ENCODE peak calls at places on chromosomes 12 and 14, in six cellular contexts. One of them, this sample, is unnamed.

GRCh38 chr12:41008472-41008871 is 179.6 kb upstream of the PDZRN4 start:
- DNase-seq in IMR-90: no peak
- DNase-seq in H1: no peak
- DNase-seq in neuronal stem cell: no peak
- DNase-seq in H9: no peak
- DNase-seq in trophoblast cell: no peak
- DNase-seq in this sample: no peak

GRCh38 chr12:55946553-55946952 is 15.6 kb downstream of the DGKA start:
- DNase-seq in IMR-90: no peak
- DNase-seq in H9: no peak
- DNase-seq in H1: no peak
- DNase-seq in trophoblast cell: no peak
- DNase-seq in neuronal stem cell: no peak
- DNase-seq in this sample: no peak

GRCh38 chr12:108425238-108425795 is 86.2 kb upstream of the CMKLR1 start:
- DNase-seq in H1: no peak
- DNase-seq in IMR-90: no peak
- DNase-seq in neuronal stem cell: no peak
- DNase-seq in trophoblast cell: peak
- DNase-seq in H9: peak
- DNase-seq in this sample: no peak

GRCh38 chr12:76026643-76027063 is 4.9 kb downstream of the PHLDA1 start:
- DNase-seq in trophoblast cell: no peak
- DNase-seq in H9: no peak
- DNase-seq in H1: no peak
- DNase-seq in neuronal stem cell: no peak
- DNase-seq in IMR-90: peak
- DNase-seq in this sample: peak

GRCh38 chr14:23568600-23569310 is 1.2 kb upstream of the AP1G2 start:
- DNase-seq in neuronal stem cell: no peak
- DNase-seq in H9: peak
- DNase-seq in trophoblast cell: no peak
- DNase-seq in H1: no peak
- DNase-seq in IMR-90: no peak
- DNase-seq in this sample: peak

GRCh38 chr14:91929700-91930099 is 17.8 kb downstream of the FBLN5 start:
- DNase-seq in H1: no peak
- DNase-seq in H9: no peak
- DNase-seq in trophoblast cell: no peak
- DNase-seq in IMR-90: peak
- DNase-seq in neuronal stem cell: no peak
- DNase-seq in this sample: no peak

GRCh38 chr14:74945261-74945851 is 10.0 kb downstream of the PGF start:
- DNase-seq in neuronal stem cell: peak
- DNase-seq in H1: peak
- DNase-seq in H9: peak
- DNase-seq in IMR-90: no peak
- DNase-seq in trophoblast cell: no peak
- DNase-seq in this sample: peak

GRCh38 chr12:954736-955135 is 5.2 kb upstream of the RAD52 start:
- DNase-seq in H1: no peak
- DNase-seq in neuronal stem cell: no peak
- DNase-seq in trophoblast cell: no peak
- DNase-seq in H9: no peak
- DNase-seq in IMR-90: no peak
- DNase-seq in this sample: no peak

GRCh38 chr12:78898416-78898815 is 33.8 kb downstream of the SYT1 start:
- DNase-seq in neuronal stem cell: no peak
- DNase-seq in IMR-90: no peak
- DNase-seq in H9: no peak
- DNase-seq in H1: no peak
- DNase-seq in trophoblast cell: peak
- DNase-seq in this sample: no peak

GRCh38 chr12:89448526-89448925 is 76.1 kb downstream of the GALNT4 start:
- DNase-seq in H9: no peak
- DNase-seq in H1: no peak
- DNase-seq in trophoblast cell: no peak
- DNase-seq in IMR-90: no peak
- DNase-seq in neuronal stem cell: no peak
- DNase-seq in this sample: no peak

GRCh38 chr12:64937466-64937865 is 113.0 kb downstream of the TBC1D30 start:
- DNase-seq in IMR-90: no peak
- DNase-seq in H9: no peak
- DNase-seq in trophoblast cell: no peak
- DNase-seq in H1: no peak
- DNase-seq in neuronal stem cell: no peak
- DNase-seq in this sample: peak

GRCh38 chr12:118586433-118586832 is 210.1 kb downstream of the SUDS3 start:
- DNase-seq in H1: no peak
- DNase-seq in trophoblast cell: no peak
- DNase-seq in IMR-90: no peak
- DNase-seq in H9: no peak
- DNase-seq in neuronal stem cell: no peak
- DNase-seq in this sample: no peak

GRCh38 chr12:118589162-118589561 is 212.8 kb downstream of the SUDS3 start:
- DNase-seq in trophoblast cell: no peak
- DNase-seq in IMR-90: no peak
- DNase-seq in neuronal stem cell: no peak
- DNase-seq in H1: no peak
- DNase-seq in H9: no peak
- DNase-seq in this sample: no peak
- H4K91ac ChIP-seq in trophoblast cell: no peak
- H4K91ac ChIP-seq in IMR-90: no peak
- H4K91ac ChIP-seq in neuronal stem cell: no peak
- H4K91ac ChIP-seq in H1: no peak
- H4K91ac ChIP-seq in H9: no peak
- H4K91ac ChIP-seq in this sample: no peak

GRCh38 chr14:63644741-63645140 is 3.1 kb upstream of the WDR89 start:
- DNase-seq in trophoblast cell: peak
- DNase-seq in neuronal stem cell: no peak
- DNase-seq in IMR-90: no peak
- DNase-seq in H1: no peak
- DNase-seq in H9: no peak
- DNase-seq in this sample: no peak
- H4K91ac ChIP-seq in trophoblast cell: peak
- H4K91ac ChIP-seq in neuronal stem cell: no peak
- H4K91ac ChIP-seq in IMR-90: no peak
- H4K91ac ChIP-seq in H1: no peak
- H4K91ac ChIP-seq in H9: no peak
- H4K91ac ChIP-seq in this sample: no peak

DNA sequence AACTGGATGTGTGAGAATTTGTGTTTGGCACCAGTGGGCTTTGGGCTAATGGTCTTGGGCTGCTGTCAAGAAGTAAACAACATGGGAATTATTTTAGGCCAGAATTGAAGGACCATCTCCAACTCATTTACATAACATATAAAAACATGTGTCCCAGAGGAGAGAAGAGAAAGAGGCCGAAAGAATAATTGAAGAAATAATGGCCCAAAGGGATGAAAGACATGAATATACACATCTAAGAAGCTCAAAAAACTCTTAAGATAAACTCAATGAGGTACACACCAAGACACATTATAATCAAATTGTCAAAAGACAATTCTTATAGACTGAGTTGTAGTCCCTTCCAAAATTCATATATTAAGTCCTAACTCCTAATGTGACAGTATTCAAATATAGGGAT is 56.1 kb upstream of the SCAF11 start:
- DNase-seq in IMR-90: no peak
- DNase-seq in H9: no peak
- DNase-seq in H1: no peak
- DNase-seq in trophoblast cell: no peak
- DNase-seq in neuronal stem cell: no peak
- DNase-seq in this sample: no peak
- H4K91ac ChIP-seq in IMR-90: no peak
- H4K91ac ChIP-seq in H9: no peak
- H4K91ac ChIP-seq in H1: no peak
- H4K91ac ChIP-seq in trophoblast cell: no peak
- H4K91ac ChIP-seq in neuronal stem cell: no peak
- H4K91ac ChIP-seq in this sample: no peak

DNA sequence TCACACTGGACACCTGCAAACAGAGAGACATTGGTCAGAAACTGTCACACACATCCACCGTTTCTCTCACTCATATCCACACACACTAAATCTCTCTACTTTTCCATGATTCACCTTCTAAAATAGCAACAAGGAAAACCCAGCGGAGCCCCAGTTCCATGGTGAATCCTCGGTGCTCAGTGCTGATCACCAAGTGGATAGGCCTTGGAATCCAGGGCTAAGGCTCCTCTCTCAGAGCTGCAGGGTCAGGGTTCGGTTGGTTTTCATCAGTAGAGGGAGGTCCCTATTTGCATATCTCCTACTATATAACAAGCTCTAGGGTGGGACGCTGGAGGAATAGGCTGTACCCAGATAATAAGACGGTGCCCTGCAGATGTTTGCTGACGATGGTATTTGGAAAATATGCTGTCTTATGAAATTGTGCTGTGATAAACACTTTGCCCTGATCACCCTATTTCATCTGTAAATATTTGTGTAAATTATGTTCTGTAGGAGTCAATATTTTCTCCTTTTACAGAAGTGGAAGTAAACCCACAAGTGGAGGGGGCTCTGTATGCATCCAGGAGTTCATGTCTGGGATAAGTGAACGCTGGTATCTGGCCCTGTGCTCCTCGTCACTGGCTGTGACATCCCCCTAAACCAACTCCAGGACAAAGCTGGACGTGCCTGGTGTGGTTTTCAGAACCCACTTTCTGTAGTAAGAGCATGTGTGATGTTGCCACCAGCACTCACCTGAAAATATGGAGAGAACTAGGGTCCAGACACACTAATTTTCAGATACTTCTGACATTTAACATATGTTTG is 709.2 kb downstream of the TMEM121 start:
- DNase-seq in H1: no peak
- DNase-seq in trophoblast cell: no peak
- DNase-seq in neuronal stem cell: no peak
- DNase-seq in H9: no peak
- DNase-seq in IMR-90: no peak
- DNase-seq in this sample: no peak
- H4K91ac ChIP-seq in H1: no peak
- H4K91ac ChIP-seq in trophoblast cell: no peak
- H4K91ac ChIP-seq in neuronal stem cell: no peak
- H4K91ac ChIP-seq in H9: no peak
- H4K91ac ChIP-seq in IMR-90: no peak
- H4K91ac ChIP-seq in this sample: no peak